ENCODE peak calls at places on chromosomes 13 and 19, in eight cellular contexts. Z, C, O, F, P, U, Y and G are unnamed samples.

GRCh38 chr13:44974056-44974798 is 15.0 kb downstream of the NUFIP1 start:
- DNase-seq in Z (no peak), C (no peak), O (no peak), F (no peak), P (peak; percentile 79), U (peak; percentile 65), Y (no peak), G (no peak)

GRCh38 chr19:47215581-47215980 is 15.4 kb downstream of the BBC3 start:
- DNase-seq in Z (no peak), C (no peak), O (no peak), F (no peak), P (no peak), U (no peak), Y (no peak), G (no peak)

GRCh38 chr19:42281175-42282035 is 12.4 kb downstream of the CIC start:
- DNase-seq in Z (peak; percentile 96), C (no peak), O (peak; percentile 89), F (peak; percentile 61), P (peak; percentile 22), U (peak; percentile 41), Y (no peak), G (no peak)

GRCh38 chr19:17137417-17137816 is 61.8 kb downstream of the MYO9B start:
- DNase-seq in Z (no peak), C (no peak), O (no peak), F (no peak), P (no peak), U (no peak), Y (no peak), G (no peak)

GRCh38 chr13:95385808-95386207 is 84.6 kb upstream of the ABCC4 start:
- DNase-seq in Z (no peak), C (no peak), O (no peak), F (no peak), P (peak; percentile 36), U (no peak), Y (no peak), G (no peak)

GRCh38 chr13:71320452-71320851 is 546.6 kb downstream of the DACH1 start:
- DNase-seq in Z (no peak), C (no peak), O (no peak), F (no peak), P (peak; percentile 61), U (peak; percentile 41), Y (no peak), G (peak; percentile 15)

GRCh38 chr13:51831519-51831918 is 13.5 kb downstream of the TMEM272 start:
- DNase-seq in Z (no peak), C (no peak), O (no peak), F (no peak), P (no peak), U (no peak), Y (no peak), G (no peak)

GRCh38 chr13:30748717-30749116 is 13.4 kb downstream of the ALOX5AP start:
- DNase-seq in Z (no peak), C (no peak), O (no peak), F (no peak), P (no peak), U (no peak), Y (no peak), G (no peak)

GRCh38 chr19:3655402-3656072 is 28.9 kb upstream of the CACTIN start:
- DNase-seq in Z (no peak), C (peak; percentile 71), O (no peak), F (no peak), P (peak; percentile 91), U (peak; percentile 95), Y (peak; percentile 59), G (no peak)

GRCh38 chr13:41812851-41813250 is 148.1 kb downstream of the VWA8 start:
- DNase-seq in Z (no peak), C (no peak), O (no peak), F (no peak), P (no peak), U (no peak), Y (no peak), G (peak; percentile 8)

GRCh38 chr13:109802936-109803335 is 16.6 kb upstream of the IRS2 start:
- DNase-seq in Z (no peak), C (no peak), O (no peak), F (no peak), P (no peak), U (no peak), Y (no peak), G (no peak)

GRCh38 chr19:12681074-12681987 is at the start of gene DHPS:
- DNase-seq in Z (peak; percentile 97), C (peak; percentile 91), O (peak; percentile 95), F (peak; percentile 85), P (peak; percentile 99), U (peak; percentile 98), Y (peak; percentile 90), G (peak; percentile 99)

GRCh38 chr19:51016798-51017683 is 2.5 kb downstream of the KLK10 start:
- DNase-seq in Z (peak; percentile 93), C (no peak), O (no peak), F (peak; percentile 21), P (peak; percentile 49), U (peak; percentile 16), Y (peak; percentile 83), G (peak; percentile 28)

DNA sequence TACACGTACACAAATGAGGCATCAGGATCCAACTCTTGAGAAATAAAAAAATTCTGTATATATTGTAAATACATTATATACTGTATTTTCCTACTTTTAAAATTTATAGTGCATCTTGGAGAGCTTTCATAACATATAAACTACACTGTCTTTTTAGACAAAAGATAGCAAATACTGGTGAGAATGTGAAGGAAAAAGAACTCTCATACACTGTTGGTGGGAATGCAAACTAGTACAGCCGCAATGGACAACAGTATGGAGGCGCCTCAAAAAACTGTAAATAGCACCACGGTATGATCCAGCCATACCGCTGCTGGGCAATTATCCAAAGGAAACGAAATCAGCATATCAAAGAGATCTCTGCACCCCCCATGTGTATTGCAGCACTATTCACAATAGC is 292.5 kb downstream of the EFNB2 start:
- DNase-seq in Z (no peak), C (no peak), O (no peak), F (no peak), P (peak; percentile 9), U (no peak), Y (no peak), G (no peak)
- H3K4me3 ChIP-seq in Z (no peak overlapping the region), C (no peak overlapping the region), O (no peak overlapping the region), F (no peak overlapping the region), P (no peak overlapping the region), U (no peak overlapping the region), Y (no peak overlapping the region), G (no peak overlapping the region)

DNA sequence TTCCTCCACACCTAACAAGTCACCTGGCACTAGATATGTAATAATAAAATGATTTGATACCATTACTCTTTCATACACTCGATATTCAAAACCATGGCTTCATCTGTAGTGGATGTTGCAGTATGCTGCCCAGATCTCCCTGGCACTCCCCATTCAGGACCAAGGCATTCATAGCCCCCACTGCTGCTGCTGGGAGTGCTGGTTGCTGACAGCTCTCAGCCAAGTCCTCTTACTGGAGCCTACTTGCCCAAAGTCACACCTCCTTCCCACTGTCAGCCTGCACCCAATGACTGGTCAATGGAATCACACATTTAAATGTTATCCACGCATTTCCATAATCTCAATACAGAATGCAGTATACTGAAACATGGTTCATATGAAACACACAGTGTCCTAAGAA is 3.7 kb downstream of the SUCLA2 start:
- DNase-seq in Z (no peak), C (no peak), O (no peak), F (no peak), P (no peak), U (no peak), Y (no peak), G (no peak)
- H3K4me3 ChIP-seq in Z (no peak overlapping the region), C (no peak overlapping the region), O (no peak overlapping the region), F (no peak overlapping the region), P (no peak overlapping the region), U (no peak overlapping the region), Y (no peak overlapping the region), G (no peak overlapping the region)

GRCh38 chr19:48400018-48400742 is 6.7 kb downstream of the GRIN2D start:
- DNase-seq in Z (peak; percentile 92), C (no peak), O (no peak), F (peak; percentile 37), P (peak; percentile 91), U (peak; percentile 55), Y (peak; percentile 65), G (no peak)

GRCh38 chr19:48398329-48399235 is 5.1 kb downstream of the GRIN2D start:
- DNase-seq in Z (peak; percentile 94), C (no peak), O (peak; percentile 89), F (peak; percentile 47), P (peak; percentile 83), U (peak; percentile 41), Y (peak; percentile 96), G (peak; percentile 73)

GRCh38 chr19:48397636-48398328 is 4.3 kb downstream of the GRIN2D start:
- DNase-seq in Z (no peak), C (no peak), O (peak; percentile 67), F (no peak), P (peak; percentile 28), U (no peak), Y (no peak), G (no peak)

GRCh38 chr19:48403606-48404005 is 10.1 kb downstream of the GRIN2D start:
- DNase-seq in Z (no peak), C (no peak), O (no peak), F (no peak), P (peak; percentile 65), U (peak; percentile 71), Y (peak; percentile 91), G (peak; percentile 70)

GRCh38 chr19:48401277-48401676 is 7.8 kb downstream of the GRIN2D start:
- DNase-seq in Z (no peak), C (no peak), O (no peak), F (no peak), P (no peak), U (no peak), Y (no peak), G (no peak)
- H3K4me3 ChIP-seq in Z (no peak overlapping the region), C (no peak overlapping the region), O (no peak overlapping the region), F (no peak overlapping the region), P (no peak overlapping the region), U (no peak overlapping the region), Y (no peak overlapping the region), G (no peak overlapping the region)

GRCh38 chr19:55228403-55229031 is at the start of gene TMEM86B:
- DNase-seq in Z (no peak), C (no peak), O (no peak), F (no peak), P (no peak), U (no peak), Y (peak; percentile 72), G (no peak)

GRCh38 chr19:55227241-55228014 is 1.1 kb downstream of the TMEM86B start:
- DNase-seq in Z (no peak), C (no peak), O (no peak), F (no peak), P (no peak), U (no peak), Y (no peak), G (no peak)

GRCh38 chr19:55226788-55227187 is 1.8 kb downstream of the TMEM86B start:
- DNase-seq in Z (no peak), C (no peak), O (no peak), F (no peak), P (no peak), U (no peak), Y (peak; percentile 21), G (no peak)

GRCh38 chr19:55229145-55229788 is 704 bp upstream of the TMEM86B start:
- DNase-seq in Z (no peak), C (no peak), O (no peak), F (no peak), P (no peak), U (no peak), Y (no peak), G (no peak)

DNA sequence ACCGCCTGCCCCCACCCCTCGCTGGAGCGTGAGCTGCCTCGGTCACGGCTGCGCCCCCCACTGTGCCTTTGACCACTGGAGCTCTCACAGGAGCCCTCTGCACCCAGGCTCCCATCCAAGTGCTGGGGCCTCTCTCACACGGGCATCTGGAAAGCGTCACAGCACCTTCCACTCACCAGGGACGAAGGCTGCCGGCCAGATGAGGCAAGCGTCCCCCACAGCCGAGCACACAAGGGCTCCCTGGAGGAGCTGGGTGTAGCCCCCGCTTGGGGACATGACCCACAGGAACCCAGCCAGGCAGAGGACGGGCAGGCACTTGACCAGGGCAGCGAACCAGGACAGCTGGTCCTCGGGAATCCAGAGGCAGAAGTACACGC is 560 bp downstream of the TMEM86B start:
- DNase-seq in Z (no peak), C (no peak), O (no peak), F (no peak), P (no peak), U (no peak), Y (peak; percentile 93), G (no peak)
- H3K4me3 ChIP-seq in Z (no peak overlapping the region), C (no peak overlapping the region), O (no peak overlapping the region), F (no peak overlapping the region), P (no peak overlapping the region), U (no peak overlapping the region), Y (no peak overlapping the region), G (no peak overlapping the region)